ENCODE peak calls at places on chromosomes 11 and 22, in nine cellular contexts. Z is Caco-2, Q is mammary epithelial cell, S is psoas muscle, V is neuronal stem cell, I is pancreas, E is adrenal gland, P is body of pancreas, L is fibroblast of lung. F is an unnamed sample. For H3K9me3 and H3K27me3, the result is how much of the 10 kb centered on the place peaks cover.

GRCh38 chr11:65891180-65892136 is 985 bp downstream of the CCDC85B start:
- DNase-seq in Z (no peak), Q (no peak), S (peak), V (no peak), I (no peak), E (no peak), P (no peak), L (no peak), F (peak)

GRCh38 chr11:123122341-123122740 is 60.4 kb upstream of the HSPA8 start:
- DNase-seq in Z (peak), Q (peak), S (no peak), V (no peak), I (no peak), E (peak), P (peak), L (peak), F (peak)

GRCh38 chr11:44648109-44648508 is 78.7 kb upstream of the TSPAN18 start:
- DNase-seq in Z (no peak), Q (no peak), S (no peak), V (no peak), I (no peak), E (no peak), P (no peak), L (no peak), F (no peak)

GRCh38 chr22:23218867-23219251 is 38.5 kb downstream of the BCR start:
- DNase-seq in Z (no peak), Q (no peak), S (no peak), V (no peak), I (peak), E (no peak), P (peak), L (peak), F (peak)

GRCh38 chr11:297666-298405 is 1.5 kb downstream of the IFITM5 start:
- DNase-seq in Z (peak), Q (no peak), S (peak), V (no peak), I (peak), E (no peak), P (peak), L (no peak), F (no peak)

GRCh38 chr11:66259225-66259624 is 9.2 kb upstream of the RAB1B start:
- DNase-seq in Z (no peak), Q (no peak), S (no peak), V (no peak), I (no peak), E (no peak), P (no peak), L (no peak), F (no peak)

GRCh38 chr11:6757373-6757967 is 14.3 kb downstream of the OR2AG2 start:
- DNase-seq in Z (peak), Q (peak), S (no peak), V (peak), I (peak), E (peak), P (peak), L (peak), F (peak)

GRCh38 chr22:44151661-44152060 is 29.1 kb upstream of the PARVG start:
- DNase-seq in Z (no peak), Q (peak), S (no peak), V (no peak), I (no peak), E (no peak), P (no peak), L (peak), F (peak)

GRCh38 chr22:46752911-46753310 is 9.5 kb upstream of the TBC1D22A start:
- DNase-seq in Z (no peak), Q (no peak), S (no peak), V (no peak), I (no peak), E (no peak), P (no peak), L (no peak), F (no peak)

GRCh38 chr11:15649371-15650104 is 534.8 kb downstream of the INSC start:
- DNase-seq in Z (no peak), Q (no peak), S (no peak), V (no peak), I (no peak), E (no peak), P (no peak), L (no peak), F (no peak)

GRCh38 chr22:19716829-19717105 is 2.5 kb downstream of the SEPTIN5 start:
- DNase-seq in Z (no peak), Q (no peak), S (no peak), V (no peak), I (no peak), E (no peak), P (no peak), L (no peak), F (no peak)

GRCh38 chr11:65444314-65445051 is 21.9 kb downstream of the NEAT1 start:
- DNase-seq in Z (no peak), Q (peak), S (peak), V (no peak), I (no peak), E (peak), P (peak), L (no peak), F (peak)

GRCh38 chr22:27252282-27253049 is 549.1 kb downstream of the MN1 start:
- DNase-seq in Z (no peak), Q (peak), S (peak), V (no peak), I (no peak), E (no peak), P (peak), L (peak), F (peak)

DNA sequence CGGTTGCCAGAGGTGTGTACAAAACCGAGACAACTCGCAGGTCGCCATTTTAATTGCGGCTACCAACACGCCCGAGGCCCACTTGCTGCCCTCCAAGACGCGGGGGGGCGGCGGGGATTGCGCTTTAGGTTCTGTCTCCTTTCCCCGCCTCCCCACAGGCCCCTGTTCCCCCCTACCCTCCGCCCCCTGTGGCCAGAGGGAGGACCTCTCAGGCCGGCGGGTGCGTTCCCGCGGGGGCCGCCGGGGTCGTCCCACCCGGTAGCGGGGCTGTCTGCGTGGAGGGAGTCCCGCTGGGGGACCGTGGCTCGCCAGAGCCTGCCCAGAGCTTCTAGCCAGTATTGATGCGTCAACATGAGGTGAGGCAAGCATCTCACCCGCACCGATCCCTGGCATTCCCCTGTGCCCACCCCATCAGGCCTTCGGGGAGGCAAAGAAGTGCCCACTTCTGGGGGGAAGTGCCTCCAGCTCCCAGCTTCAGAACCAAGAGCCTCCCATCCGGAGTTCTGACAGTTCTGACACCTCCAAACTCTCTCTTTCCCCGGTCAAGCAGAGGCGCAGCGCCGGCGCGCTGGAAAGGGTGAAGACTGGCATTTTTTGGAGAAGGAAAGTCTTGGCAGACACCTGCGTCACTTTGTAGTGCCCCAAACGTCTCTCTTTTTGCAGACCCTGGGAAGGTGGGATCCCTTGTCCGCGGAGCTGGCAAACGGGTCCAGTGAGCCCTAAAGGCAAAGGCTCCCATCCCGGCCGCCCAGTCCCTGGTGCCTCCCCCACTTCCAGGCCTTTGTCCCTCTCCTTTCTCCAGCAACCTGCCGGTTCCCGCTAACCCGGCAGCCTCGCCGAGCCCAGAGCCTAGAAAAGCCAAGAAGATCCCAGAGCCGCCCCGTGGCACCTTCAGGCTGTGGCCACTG is 3.1 kb upstream of the PAX6 start:
- DNase-seq in Z (no peak), Q (no peak), S (peak), V (no peak), I (no peak), E (no peak), P (no peak), L (peak), F (peak)
- H3K4me3 ChIP-seq in Z (no peak), Q (no peak), S (peak), V (peak), I (no peak), E (no peak), P (no peak), L (no peak), F (peak)

DNA sequence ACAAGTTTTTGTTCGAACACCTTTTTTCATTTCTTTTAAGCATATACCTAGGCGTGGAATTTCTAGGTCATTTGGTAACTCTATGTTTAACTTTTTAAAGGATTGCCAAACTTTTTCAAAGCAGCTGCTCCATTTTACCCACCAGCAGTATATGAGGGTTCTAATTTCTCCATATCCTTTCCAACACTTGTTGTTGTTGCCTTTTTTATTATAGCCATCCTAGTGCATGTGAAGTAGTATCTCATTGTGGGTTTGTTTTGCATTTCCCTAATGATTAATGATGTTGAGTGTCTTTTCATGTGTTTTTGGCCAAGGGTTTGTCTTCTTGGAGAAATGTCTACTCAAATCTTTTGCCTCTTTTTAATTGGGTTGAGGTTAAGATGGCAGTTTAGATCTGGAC is 24.5 kb downstream of the CSTPP1 start:
- DNase-seq in Z (no peak), Q (no peak), S (no peak), V (no peak), I (no peak), E (no peak), P (no peak), L (no peak), F (no peak)
- H3K9me3 ChIP-seq in Z (under half), Q (under half), S (under half), V (under half), I (under half), E (under half), P (under half), L (under half), F (under half)

GRCh38 chr22:49717322-49717919 is 110.3 kb downstream of the BRD1 start:
- DNase-seq in Z (no peak), Q (no peak), S (no peak), V (no peak), I (no peak), E (no peak), P (no peak), L (no peak), F (no peak)

GRCh38 chr22:49721211-49721763 is 106.4 kb downstream of the BRD1 start:
- DNase-seq in Z (no peak), Q (no peak), S (no peak), V (no peak), I (no peak), E (peak), P (no peak), L (no peak), F (no peak)

GRCh38 chr22:49718396-49718795 is 109.3 kb downstream of the BRD1 start:
- DNase-seq in Z (no peak), Q (no peak), S (no peak), V (no peak), I (no peak), E (no peak), P (no peak), L (no peak), F (no peak)

GRCh38 chr22:49720279-49720959 is 107.3 kb downstream of the BRD1 start:
- DNase-seq in Z (no peak), Q (no peak), S (no peak), V (no peak), I (no peak), E (peak), P (no peak), L (no peak), F (no peak)

DNA sequence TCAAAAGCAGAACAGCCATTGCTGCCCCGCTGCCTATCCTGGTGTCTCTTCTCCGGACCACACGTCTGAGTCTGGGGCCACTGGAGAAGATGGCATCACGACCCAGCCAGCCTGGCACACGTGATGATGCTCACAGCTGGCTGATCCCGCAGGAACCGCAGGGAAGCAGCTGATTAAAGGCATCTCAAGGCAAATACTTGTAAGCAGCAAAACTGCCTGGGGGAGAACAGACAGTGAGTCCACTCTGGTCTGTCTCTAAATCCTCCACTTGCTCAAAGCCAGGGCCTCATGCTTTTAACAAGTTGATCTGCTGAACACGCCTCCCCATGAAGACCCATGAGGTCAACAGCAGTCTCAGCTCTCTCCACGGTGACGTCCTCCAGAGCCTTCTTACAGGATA is 108.6 kb downstream of the BRD1 start:
- DNase-seq in Z (no peak), Q (no peak), S (no peak), V (no peak), I (no peak), E (peak), P (no peak), L (no peak), F (no peak)
- H3K27me3 ChIP-seq in Z (under half), Q (under half), S (under half), V (under half), I (under half), E (under half), P (under half), L (under half), F (under half)

GRCh38 chr11:28108909-28109308 is 721 bp downstream of the METTL15 start:
- DNase-seq in Z (no peak), Q (no peak), S (no peak), V (no peak), I (no peak), E (no peak), P (no peak), L (no peak), F (no peak)
- H3K4me3 ChIP-seq in Z (peak), Q (peak), S (peak), V (no peak), I (no peak), E (peak), P (no peak), L (peak), F (peak)

GRCh38 chr11:74540270-74540669 is 46.7 kb upstream of the LIPT2 start:
- DNase-seq in Z (no peak), Q (no peak), S (no peak), V (no peak), I (no peak), E (no peak), P (no peak), L (no peak), F (no peak)
- H3K9me3 ChIP-seq in Z (half or more), Q (under half), S (under half), V (under half), I (under half), E (under half), P (under half), L (under half), F (under half)

DNA sequence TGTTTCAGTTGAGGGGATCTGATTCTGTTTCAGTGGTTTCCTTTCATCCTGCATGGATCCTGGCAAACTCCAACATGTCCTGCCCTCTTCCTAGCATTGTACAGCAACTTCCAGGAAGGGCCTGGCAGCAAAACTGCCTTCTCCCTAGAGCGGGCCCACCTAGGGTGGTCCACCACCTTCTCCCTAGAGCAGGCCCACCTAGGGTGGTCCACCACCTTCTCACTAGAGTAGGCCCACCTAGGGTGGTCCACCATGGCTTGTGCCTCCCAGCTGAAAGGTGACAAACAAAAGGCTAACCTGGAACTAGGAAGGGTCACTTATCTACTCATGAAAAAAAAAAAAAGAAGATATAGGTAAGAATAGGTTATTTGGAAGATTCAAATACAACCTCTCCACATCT is 92.2 kb downstream of the NTM start:
- DNase-seq in Z (no peak), Q (no peak), S (no peak), V (no peak), I (no peak), E (no peak), P (no peak), L (no peak), F (no peak)
- H3K27me3 ChIP-seq in Z (under half), Q (under half), S (under half), V (under half), I (under half), E (under half), P (under half), L (under half), F (under half)

GRCh38 chr11:117230286-117230961 is 1.4 kb downstream of the PCSK7 start:
- DNase-seq in Z (no peak), Q (peak), S (no peak), V (no peak), I (no peak), E (peak), P (no peak), L (peak), F (no peak)
- H3K4me3 ChIP-seq in Z (peak), Q (peak), S (peak), V (no peak), I (no peak), E (no peak), P (no peak), L (no peak), F (peak)